ENCODE peak calls at places on chromosomes 11 and 22, in seven cellular contexts. M is natural killer cell, B is endothelial cell, E is pancreas, X is spleen, C is coronary artery, Z is astrocyte of the spinal cord. L is an unnamed sample.

GRCh38 chr11:44017443-44018126 is 30.2 kb upstream of the ACCSL start:
- DNase-seq in M (no peak), B (no peak), E (no peak), X (no peak), C (no peak), Z (no peak), L (no peak)

GRCh38 chr22:38706885-38707180 is 1.1 kb downstream of the GTPBP1 start:
- DNase-seq in M (no peak), B (no peak), E (no peak), X (no peak), C (no peak), Z (no peak), L (no peak)

GRCh38 chr11:16468735-16469446 is 112.5 kb upstream of the SOX6 start:
- DNase-seq in M (no peak), B (no peak), E (no peak), X (no peak), C (no peak), Z (no peak), L (no peak)

GRCh38 chr11:122632178-122632824 is 23.2 kb upstream of the UBASH3B start:
- DNase-seq in M (no peak), B (no peak), E (no peak), X (no peak), C (no peak), Z (no peak), L (no peak)

GRCh38 chr11:17238377-17238776 is 30.6 kb upstream of the PIK3C2A start:
- DNase-seq in M (no peak), B (no peak), E (no peak), X (no peak), C (no peak), Z (no peak), L (no peak)

GRCh38 chr11:79095424-79095823 is 345.4 kb downstream of the TENM4 start:
- DNase-seq in M (no peak), B (no peak), E (no peak), X (no peak), C (no peak), Z (no peak), L (no peak)

GRCh38 chr22:19048531-19048930 is 73.7 kb downstream of the DGCR2 start:
- DNase-seq in M (no peak), B (no peak), E (no peak), X (no peak), C (no peak), Z (no peak), L (no peak)

GRCh38 chr22:48101704-48102103 is 1339.3 kb downstream of the TBC1D22A start:
- DNase-seq in M (no peak), B (no peak), E (no peak), X (no peak), C (peak), Z (no peak), L (no peak)

GRCh38 chr11:47797633-47798032 is 30.5 kb upstream of the FNBP4 start:
- DNase-seq in M (no peak), B (no peak), E (no peak), X (no peak), C (no peak), Z (peak), L (no peak)

GRCh38 chr11:111441443-111441842 is 62.4 kb upstream of the POU2AF1 start:
- DNase-seq in M (no peak), B (no peak), E (no peak), X (no peak), C (no peak), Z (peak), L (no peak)

GRCh38 chr22:37126882-37127281 is 17.4 kb upstream of the TMPRSS6 start:
- DNase-seq in M (no peak), B (no peak), E (no peak), X (no peak), C (no peak), Z (no peak), L (no peak)
- TF ChIP-seq CTCF in M (peak), B (peak), E (no peak), X (no peak), C (no peak), Z (peak), L (no peak)

DNA sequence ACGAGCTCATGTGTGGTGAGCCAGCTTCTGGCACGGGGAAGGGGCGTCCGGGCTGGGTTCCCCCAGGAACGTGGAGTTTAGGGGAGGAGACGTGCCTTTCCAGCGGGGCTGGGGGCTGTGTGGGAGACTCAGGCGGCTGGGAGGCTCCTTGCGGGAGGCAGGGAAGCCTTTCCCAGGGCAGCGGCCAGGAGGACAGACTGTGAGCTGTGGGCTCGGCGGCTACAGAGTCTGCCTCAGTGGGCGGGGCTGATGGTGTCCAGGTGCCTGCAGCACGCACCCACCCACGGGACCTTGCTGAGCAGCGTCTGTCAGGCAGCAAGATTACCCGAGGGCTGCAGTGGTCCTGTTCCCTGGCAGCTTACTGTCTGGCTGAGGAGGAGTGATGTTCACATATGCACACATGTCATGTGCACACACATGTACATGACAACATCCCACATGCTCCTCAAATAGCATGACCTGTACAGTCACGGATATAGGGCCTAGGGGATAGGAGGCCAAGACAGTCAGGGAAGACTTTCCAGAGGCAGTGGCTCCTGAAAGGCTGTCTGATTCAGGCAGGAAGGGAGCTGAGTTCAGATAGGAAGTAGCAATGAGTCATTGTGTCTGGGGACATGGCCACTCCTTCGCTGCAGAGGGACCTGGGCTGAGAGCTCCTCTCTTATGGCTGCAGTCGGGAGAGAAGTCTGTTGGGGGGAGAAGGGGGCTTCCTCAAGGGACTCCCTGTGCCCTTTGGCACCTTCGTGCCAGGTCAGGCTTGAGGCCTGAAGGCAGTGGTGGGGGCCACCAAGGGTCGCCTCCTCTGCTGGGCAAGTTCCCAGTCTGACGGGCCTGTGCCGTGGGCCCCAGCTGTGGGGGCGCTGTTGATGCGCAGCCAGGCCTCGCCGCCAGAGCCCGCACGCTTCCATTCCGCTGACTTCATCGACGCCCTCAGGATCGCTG is 23.3 kb upstream of the PPP6R3 start:
- DNase-seq in M (no peak), B (peak), E (no peak), X (no peak), C (no peak), Z (peak), L (no peak)
- TF ChIP-seq CTCF in M (no peak), B (no peak), E (no peak), X (no peak), C (no peak), Z (no peak), L (no peak)

DNA sequence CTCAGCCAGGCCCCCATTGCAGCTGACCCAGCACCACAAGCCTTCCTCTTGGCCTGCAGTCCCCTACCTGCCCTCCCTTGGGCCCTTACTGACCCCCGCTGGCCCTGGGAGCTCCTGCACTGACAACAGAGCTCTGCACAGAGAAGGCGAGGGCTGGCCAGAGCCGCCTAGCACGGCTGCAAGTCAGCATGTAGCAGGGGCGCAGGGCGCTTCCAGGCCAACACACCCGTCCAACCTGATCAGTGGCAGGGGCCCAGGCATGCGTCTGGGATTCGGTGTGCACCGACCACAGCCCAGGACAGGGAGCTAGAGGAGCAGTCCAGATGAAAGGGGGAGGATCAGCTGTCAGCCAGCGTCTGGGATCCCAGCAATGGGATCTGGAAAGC is 7.6 kb downstream of the WNT7B start:
- DNase-seq in M (no peak), B (no peak), E (no peak), X (no peak), C (no peak), Z (no peak), L (no peak)
- TF ChIP-seq CTCF in M (no peak), B (no peak), E (no peak), X (no peak), C (no peak), Z (peak), L (no peak)

DNA sequence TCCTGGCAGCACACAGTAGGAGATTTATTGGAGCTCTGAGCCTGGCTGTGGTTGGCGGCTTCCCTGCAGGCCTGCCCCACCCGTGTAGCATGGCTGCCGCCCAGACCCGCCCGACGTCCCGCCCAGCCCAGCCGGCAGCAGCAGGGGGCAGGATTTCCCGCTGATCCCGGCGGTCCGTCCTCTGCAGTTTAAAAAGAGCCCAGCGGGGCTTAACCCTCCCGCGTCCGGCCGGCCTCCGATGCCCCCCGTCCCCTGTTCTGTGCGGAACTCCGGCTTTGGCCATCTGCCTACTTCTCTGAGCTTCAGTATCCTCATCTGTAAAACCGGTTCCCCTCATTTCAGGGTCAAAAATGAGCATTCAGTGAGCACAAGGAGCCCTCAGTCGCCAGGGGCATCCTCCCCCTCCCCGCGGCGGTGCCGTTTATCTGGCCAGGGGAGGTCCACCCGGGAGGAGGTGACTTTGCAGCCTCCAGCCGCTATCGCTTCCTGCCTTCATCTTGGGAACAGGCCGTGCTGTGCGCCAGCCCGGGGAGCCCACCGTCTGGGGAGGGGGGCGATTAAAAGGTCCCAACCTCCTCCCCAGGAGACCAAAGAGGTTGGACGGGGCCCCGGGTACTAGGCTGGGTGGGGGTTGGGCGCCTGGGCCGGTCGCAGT is at the start of gene GAS2L1:
- DNase-seq in M (no peak), B (peak), E (peak), X (peak), C (peak), Z (peak), L (no peak)
- TF ChIP-seq CTCF in M (no peak), B (peak), E (peak), X (peak), C (peak), Z (peak), L (no peak)

GRCh38 chr11:34203377-34203801 is 98.0 kb downstream of the NAT10 start:
- DNase-seq in M (no peak), B (no peak), E (no peak), X (no peak), C (no peak), Z (no peak), L (no peak)

GRCh38 chr11:34205326-34206035 is 100.1 kb downstream of the NAT10 start:
- DNase-seq in M (no peak), B (no peak), E (no peak), X (no peak), C (no peak), Z (peak), L (no peak)

GRCh38 chr11:34207487-34207886 is 102.1 kb downstream of the NAT10 start:
- DNase-seq in M (no peak), B (no peak), E (no peak), X (no peak), C (no peak), Z (no peak), L (no peak)

GRCh38 chr11:34206598-34207300 is 101.3 kb downstream of the NAT10 start:
- DNase-seq in M (no peak), B (no peak), E (no peak), X (no peak), C (no peak), Z (no peak), L (no peak)

DNA sequence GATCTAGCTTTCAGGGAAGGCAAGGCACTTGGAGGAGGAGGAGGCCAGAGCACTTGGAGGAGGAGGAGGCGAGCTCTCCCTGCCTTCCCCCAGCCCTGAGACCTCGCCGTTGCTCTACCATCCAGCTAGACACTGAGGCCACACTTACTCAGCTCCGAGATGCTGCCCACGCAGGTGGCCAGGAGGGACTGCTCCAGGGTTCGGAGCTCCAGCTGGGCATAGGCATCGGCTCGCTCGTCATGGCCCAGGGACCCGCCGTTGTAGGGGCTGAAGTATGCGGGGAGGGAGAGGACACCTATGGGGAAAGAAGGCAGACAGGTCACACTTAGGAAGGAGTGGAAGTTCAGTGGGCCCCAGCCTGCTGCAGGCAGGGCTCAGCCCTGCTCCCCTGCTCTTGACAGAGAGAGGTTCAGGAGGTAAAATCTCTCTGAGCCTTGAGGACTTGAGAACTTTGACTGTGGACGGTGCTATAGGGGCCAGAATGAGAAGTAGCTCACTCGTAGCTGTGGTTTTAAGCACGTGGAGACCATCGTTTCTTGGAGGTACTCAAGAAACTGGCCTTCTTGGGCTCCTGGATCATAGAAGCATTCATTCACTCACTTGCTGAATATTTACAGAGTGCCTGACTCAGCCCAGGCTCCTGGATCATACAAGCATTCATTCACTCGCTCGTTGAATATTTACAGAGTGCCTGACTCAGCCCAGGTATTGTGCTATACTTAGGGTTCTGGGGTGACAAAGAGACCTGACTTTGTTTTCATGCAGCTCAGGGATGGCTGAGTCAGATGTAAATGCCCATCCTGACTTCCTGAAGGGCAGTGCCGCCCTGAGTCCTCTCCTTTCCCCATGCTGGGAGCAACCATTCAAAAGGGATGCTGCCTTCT is 99.2 kb downstream of the NAT10 start:
- DNase-seq in M (no peak), B (no peak), E (no peak), X (no peak), C (no peak), Z (peak), L (no peak)
- TF ChIP-seq CTCF in M (no peak), B (no peak), E (no peak), X (no peak), C (no peak), Z (no peak), L (no peak)

GRCh38 chr11:1388763-1389102 is 1.0 kb upstream of the BRSK2 start:
- DNase-seq in M (no peak), B (no peak), E (no peak), X (no peak), C (no peak), Z (no peak), L (no peak)

GRCh38 chr11:1390603-1391164 is 950 bp downstream of the BRSK2 start:
- DNase-seq in M (no peak), B (peak), E (peak), X (peak), C (no peak), Z (no peak), L (no peak)

GRCh38 chr11:1387961-1388762 is 1.6 kb upstream of the BRSK2 start:
- DNase-seq in M (no peak), B (no peak), E (peak), X (no peak), C (no peak), Z (no peak), L (no peak)

GRCh38 chr11:1389932-1390587 is at the start of gene BRSK2:
- DNase-seq in M (no peak), B (no peak), E (no peak), X (no peak), C (no peak), Z (no peak), L (no peak)

DNA sequence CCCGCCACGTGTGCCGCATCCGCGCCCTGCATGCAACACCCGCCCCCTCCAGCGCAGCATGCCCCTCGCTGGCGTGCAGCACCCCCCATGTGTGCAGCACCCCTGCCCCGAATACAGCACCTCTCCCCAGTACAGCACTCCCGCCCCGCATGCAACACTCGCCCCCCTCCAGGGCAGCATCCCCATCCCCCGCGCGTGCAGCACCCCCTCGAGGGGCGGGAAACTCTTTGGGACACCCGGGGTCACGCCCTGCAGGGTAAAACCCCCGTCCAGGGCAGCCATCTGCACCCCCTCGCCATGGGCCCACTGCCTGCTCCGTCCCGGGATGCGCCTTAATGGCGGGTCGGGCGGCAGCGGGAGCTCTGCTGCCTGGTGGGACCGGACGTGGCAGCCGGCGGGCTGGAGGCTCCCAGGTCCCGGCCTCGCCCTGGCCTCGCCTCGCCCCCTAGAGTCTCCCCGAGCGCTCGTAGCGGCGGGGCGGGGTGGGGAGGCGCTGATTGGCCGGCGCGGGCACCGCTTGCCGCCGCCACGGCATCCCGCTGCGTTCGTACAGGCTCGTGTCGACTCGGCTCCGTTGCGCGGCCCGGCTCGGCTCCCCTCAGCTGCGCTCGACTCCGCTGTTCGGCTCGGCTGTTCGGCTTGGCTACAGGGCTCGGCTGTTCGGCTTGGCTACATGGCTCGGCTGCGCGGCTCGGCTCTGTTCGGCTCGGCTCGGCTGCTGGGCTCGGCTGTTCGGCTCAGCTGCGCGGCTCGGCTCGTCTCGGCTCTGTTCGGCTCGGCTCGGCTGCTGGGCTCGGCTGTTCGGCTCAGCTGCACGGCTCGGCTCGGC is 417 bp upstream of the BRSK2 start:
- DNase-seq in M (peak), B (peak), E (peak), X (peak), C (peak), Z (peak), L (peak)
- TF ChIP-seq CTCF in M (no peak), B (no peak), E (no peak), X (peak), C (no peak), Z (no peak), L (no peak)

DNA sequence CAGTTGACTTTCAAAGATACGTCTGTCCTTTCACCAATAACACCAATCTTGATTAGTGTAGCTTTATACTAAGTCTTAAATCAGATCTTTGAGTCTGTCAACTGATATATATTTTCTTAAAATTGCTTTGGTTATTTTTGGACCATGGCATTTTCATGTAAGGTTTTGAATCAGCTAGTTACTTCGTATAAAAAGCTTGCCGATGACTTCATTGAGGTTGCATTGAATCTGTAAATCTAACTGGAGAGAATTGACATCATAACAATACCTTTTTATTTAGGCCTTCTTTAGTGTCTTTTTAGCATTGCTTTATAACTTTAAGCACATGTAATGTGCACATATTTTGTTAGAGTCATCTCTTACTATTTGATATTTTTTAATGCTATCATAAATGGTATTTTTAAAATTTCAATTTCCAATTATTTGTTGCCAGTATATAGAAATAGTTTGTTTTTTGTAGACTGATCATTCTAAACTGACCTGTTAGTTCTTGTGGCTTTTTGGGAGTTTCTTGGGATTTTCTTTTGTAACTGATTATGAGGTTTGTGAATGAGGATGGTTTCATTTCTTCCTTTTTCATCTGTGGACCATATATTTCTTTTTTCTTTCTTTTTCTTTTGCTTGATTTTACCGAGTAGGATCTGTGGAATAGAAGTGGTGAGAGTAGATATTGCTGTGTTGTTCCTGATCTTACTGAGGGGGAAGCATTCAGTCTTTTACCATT is 61.4 kb downstream of the DDX10 start:
- DNase-seq in M (no peak), B (no peak), E (no peak), X (no peak), C (no peak), Z (no peak), L (no peak)
- TF ChIP-seq CTCF in M (no peak), B (no peak), E (no peak), X (no peak), C (no peak), Z (no peak), L (no peak)

GRCh38 chr11:62881579-62882427 is 1.1 kb downstream of the SLC3A2 start:
- DNase-seq in M (peak), B (peak), E (peak), X (peak), C (peak), Z (peak), L (peak)
- TF ChIP-seq CTCF in M (no peak), B (no peak), E (no peak), X (no peak), C (no peak), Z (no peak), L (no peak)

GRCh38 chr22:37139762-37140161 is 10.0 kb downstream of the IL2RB start:
- DNase-seq in M (no peak), B (no peak), E (no peak), X (no peak), C (no peak), Z (no peak), L (no peak)
- TF ChIP-seq CTCF in M (no peak), B (no peak), E (no peak), X (no peak), C (no peak), Z (no peak), L (no peak)